ENCODE peak calls at places on chromosomes 13 and 19, in nine cellular contexts. R is LHCN-M2; F is MCF 10A; V is HTR-8/SVneo; D is CD8-positive, alpha-beta T cell; J is nephron progenitor cell; X is PC-9; P is heart right ventricle; B is activated CD4-positive, alpha-beta T cell treated with anti-CD3 and anti-CD28 coated beads for 4 hours. E is an unnamed sample.

GRCh38 chr19:4971424-4971793 is 2.5 kb downstream of the KDM4B start:
- DNase-seq in R (no peak), F (peak; percentile 55), V (no peak), D (no peak), J (peak; percentile 48), X (peak; percentile 46), P (no peak), B (peak; percentile 13), E (peak; percentile 43)

GRCh38 chr19:17743874-17744273 is 7.4 kb upstream of the FCHO1 start:
- DNase-seq in R (peak; percentile 38), F (no peak), V (no peak), D (no peak), J (no peak), X (no peak), P (no peak), B (no peak), E (no peak)

GRCh38 chr19:28737526-28737925 is 475.4 kb downstream of the UQCRFS1 start:
- DNase-seq in R (no peak), F (no peak), V (no peak), D (no peak), J (no peak), X (no peak), P (no peak), B (no peak), E (no peak)

GRCh38 chr13:96762876-96763275 is 231.4 kb downstream of the OXGR1 start:
- DNase-seq in R (no peak), F (no peak), V (no peak), D (no peak), J (no peak), X (no peak), P (no peak), B (no peak), E (no peak)

GRCh38 chr13:80881495-80882482 is 540.9 kb upstream of the SPRY2 start:
- DNase-seq in R (no peak), F (no peak), V (peak; percentile 3), D (no peak), J (no peak), X (no peak), P (no peak), B (no peak), E (no peak)

GRCh38 chr19:10820173-10820572 is 15.8 kb downstream of the TMED1 start:
- DNase-seq in R (no peak), F (no peak), V (no peak), D (no peak), J (no peak), X (no peak), P (no peak), B (no peak), E (no peak)

GRCh38 chr19:39971380-39971841 is 446 bp downstream of the PSMC4 start:
- DNase-seq in R (no peak), F (no peak), V (no peak), D (no peak), J (peak; percentile 56), X (no peak), P (no peak), B (no peak), E (peak; percentile 11)

GRCh38 chr13:27411393-27411792 is 13.0 kb upstream of the GTF3A start:
- DNase-seq in R (no peak), F (no peak), V (no peak), D (no peak), J (no peak), X (no peak), P (no peak), B (no peak), E (no peak)

GRCh38 chr19:37492213-37492612 is 14.5 kb upstream of the ZNF793 start:
- DNase-seq in R (no peak), F (no peak), V (no peak), D (no peak), J (no peak), X (no peak), P (no peak), B (no peak), E (no peak)

GRCh38 chr19:50827476-50827875 is 3.9 kb upstream of the KLK1 start:
- DNase-seq in R (no peak), F (no peak), V (no peak), D (no peak), J (no peak), X (no peak), P (no peak), B (no peak), E (no peak)

GRCh38 chr19:46081928-46082727 is 41.3 kb upstream of the IGFL4 start:
- DNase-seq in R (peak; percentile 58), F (peak; percentile 79), V (peak; percentile 59), D (no peak), J (peak; percentile 13), X (peak; percentile 36), P (no peak), B (no peak), E (peak; percentile 31)

GRCh38 chr13:38418286-38418685 is 68.6 kb downstream of the UFM1 start:
- DNase-seq in R (no peak), F (peak; percentile 17), V (no peak), D (no peak), J (no peak), X (no peak), P (no peak), B (no peak), E (no peak)

GRCh38 chr19:52941941-52942370 is 18.7 kb upstream of the ZNF888 start:
- DNase-seq in R (no peak), F (peak; percentile 28), V (no peak), D (no peak), J (peak; percentile 37), X (peak; percentile 33), P (peak; percentile 22), B (peak; percentile 14), E (no peak)

GRCh38 chr19:4380254-4380727 is 20.1 kb downstream of the SH3GL1 start:
- DNase-seq in R (no peak), F (peak; percentile 34), V (no peak), D (peak; percentile 75), J (no peak), X (no peak), P (peak; percentile 60), B (peak; percentile 57), E (no peak)

GRCh38 chr19:20028611-20029010 is 10.7 kb downstream of the ZNF682 start:
- DNase-seq in R (no peak), F (no peak), V (no peak), D (no peak), J (no peak), X (no peak), P (no peak), B (no peak), E (no peak)

GRCh38 chr19:34336781-34337271 is 28.2 kb upstream of the GPI start:
- DNase-seq in R (peak; percentile 35), F (peak; percentile 52), V (peak; percentile 28), D (peak; percentile 47), J (peak; percentile 35), X (peak; percentile 19), P (peak; percentile 44), B (peak; percentile 41), E (peak; percentile 44)

GRCh38 chr19:30651691-30652090 is 279.5 kb downstream of the ZNF536 start:
- DNase-seq in R (no peak), F (no peak), V (no peak), D (no peak), J (no peak), X (no peak), P (no peak), B (no peak), E (no peak)

GRCh38 chr13:114071441-114071840 is 61.0 kb downstream of the RASA3 start:
- DNase-seq in R (no peak), F (no peak), V (no peak), D (no peak), J (no peak), X (no peak), P (no peak), B (no peak), E (no peak)

GRCh38 chr13:71483733-71484132 is 383.3 kb downstream of the DACH1 start:
- DNase-seq in R (no peak), F (no peak), V (no peak), D (no peak), J (no peak), X (no peak), P (no peak), B (no peak), E (no peak)

GRCh38 chr13:94311893-94312292 is 167.6 kb downstream of the DCT start:
- DNase-seq in R (no peak), F (no peak), V (no peak), D (no peak), J (no peak), X (no peak), P (no peak), B (no peak), E (no peak)

GRCh38 chr19:51375504-51376221 is 3.2 kb upstream of the NKG7 start:
- DNase-seq in R (no peak), F (no peak), V (no peak), D (no peak), J (no peak), X (no peak), P (no peak), B (no peak), E (no peak)

GRCh38 chr19:19528721-19529490 is at the start of gene YJEFN3:
- DNase-seq in R (no peak), F (no peak), V (no peak), D (no peak), J (no peak), X (no peak), P (no peak), B (no peak), E (no peak)

GRCh38 chr13:77513719-77514335 is 21.7 kb upstream of the SCEL start:
- DNase-seq in R (no peak), F (no peak), V (no peak), D (no peak), J (no peak), X (no peak), P (no peak), B (no peak), E (no peak)

GRCh38 chr13:23898101-23898500 is 799 bp upstream of the C1QTNF9B start:
- DNase-seq in R (no peak), F (no peak), V (no peak), D (no peak), J (no peak), X (no peak), P (no peak), B (no peak), E (no peak)